ENCODE peak calls at places on chromosomes 1 and 21, in four cellular contexts. T is ascending aorta, Y is testis, D is fibroblast of lung. Q is an unnamed sample.

GRCh38 chr21:44908496-44908895 is 12.2 kb downstream of the ITGB2 start:
- DNase-seq in T (no peak), Y (no peak), D (no peak), Q (no peak)

GRCh38 chr1:222643937-222644648 is 26.2 kb downstream of the MIA3 start:
- DNase-seq in T (peak), Y (peak), D (peak), Q (peak)

GRCh38 chr1:87061742-87062156 is 147.3 kb downstream of the HS2ST1 start:
- DNase-seq in T (no peak), Y (no peak), D (peak), Q (peak)

GRCh38 chr1:156126701-156127534 is 12.4 kb downstream of the LMNA start:
- DNase-seq in T (no peak), Y (peak), D (peak), Q (peak)

GRCh38 chr1:163655565-163655964 is 333.8 kb downstream of the NUF2 start:
- DNase-seq in T (no peak), Y (no peak), D (no peak), Q (no peak)

GRCh38 chr1:17200756-17201155 is 4.2 kb upstream of the PADI1 start:
- DNase-seq in T (no peak), Y (no peak), D (no peak), Q (peak)

GRCh38 chr1:6425671-6426070 is 1.1 kb downstream of the ESPN start:
- DNase-seq in T (no peak), Y (no peak), D (no peak), Q (no peak)

GRCh38 chr1:64036549-64036948 is 166.9 kb upstream of the UBE2U start:
- DNase-seq in T (no peak), Y (no peak), D (no peak), Q (no peak)

GRCh38 chr1:71919812-71920509 is 362.4 kb downstream of the NEGR1 start:
- DNase-seq in T (no peak), Y (no peak), D (no peak), Q (no peak)

GRCh38 chr1:73194965-73195364 is 912.6 kb upstream of the NEGR1 start:
- DNase-seq in T (no peak), Y (no peak), D (no peak), Q (no peak)

GRCh38 chr1:234262754-234263105 is 110.5 kb upstream of the COA6 start:
- DNase-seq in T (no peak), Y (no peak), D (peak), Q (peak)

GRCh38 chr1:77533660-77534295 is 148.7 kb downstream of the ZZZ3 start:
- DNase-seq in T (no peak), Y (peak), D (peak), Q (peak)

GRCh38 chr1:178057131-178057765 is 36.7 kb upstream of the RASAL2 start:
- DNase-seq in T (no peak), Y (no peak), D (no peak), Q (no peak)

GRCh38 chr1:5734996-5735395 is 257.2 kb downstream of the NPHP4 start:
- DNase-seq in T (no peak), Y (no peak), D (no peak), Q (no peak)

GRCh38 chr1:180674603-180675530 is 43.0 kb downstream of the XPR1 start:
- DNase-seq in T (no peak), Y (no peak), D (peak), Q (peak)

GRCh38 chr1:94067196-94067595 is 53.8 kb downstream of the ABCA4 start:
- DNase-seq in T (no peak), Y (no peak), D (peak), Q (no peak)

GRCh38 chr1:23964790-23965740 is 5.4 kb downstream of the PNRC2 start:
- DNase-seq in T (no peak), Y (no peak), D (no peak), Q (peak)

GRCh38 chr21:24895885-24896734 is 711.2 kb downstream of the MRPL39 start:
- DNase-seq in T (no peak), Y (peak), D (peak), Q (no peak)

GRCh38 chr1:214199585-214199984 is 81.4 kb upstream of the SMYD2 start:
- DNase-seq in T (no peak), Y (no peak), D (no peak), Q (no peak)

GRCh38 chr1:221717491-221717865 is 24.4 kb downstream of the DUSP10 start:
- DNase-seq in T (no peak), Y (no peak), D (no peak), Q (no peak)

GRCh38 chr1:244067893-244068292 is 16.8 kb downstream of the ZBTB18 start:
- DNase-seq in T (no peak), Y (no peak), D (peak), Q (no peak)

GRCh38 chr21:41374867-41375533 is 13.2 kb downstream of the MX2 start:
- DNase-seq in T (no peak), Y (no peak), D (no peak), Q (peak)

GRCh38 chr1:197467881-197468280 is 199.8 kb downstream of the CRB1 start:
- DNase-seq in T (no peak), Y (no peak), D (peak), Q (no peak)

GRCh38 chr1:185260611-185261010 is 56.4 kb downstream of the IVNS1ABP start:
- DNase-seq in T (no peak), Y (no peak), D (no peak), Q (no peak)

GRCh38 chr1:44786138-44786840 is 1.7 kb downstream of the BEST4 start:
- DNase-seq in T (no peak), Y (peak), D (peak), Q (peak)

GRCh38 chr1:44785501-44786137 is 2.4 kb downstream of the BEST4 start:
- DNase-seq in T (no peak), Y (no peak), D (no peak), Q (no peak)

GRCh38 chr1:44785027-44785376 is 3.0 kb downstream of the BEST4 start:
- DNase-seq in T (no peak), Y (no peak), D (no peak), Q (no peak)

GRCh38 chr1:44783697-44784093 is 4.3 kb downstream of the BEST4 start:
- DNase-seq in T (no peak), Y (no peak), D (no peak), Q (no peak)

GRCh38 chr1:44784094-44785026 is 3.6 kb downstream of the BEST4 start:
- DNase-seq in T (no peak), Y (no peak), D (no peak), Q (peak)
- H3K4me3 ChIP-seq in T (peak), Y (peak), D (no peak), Q (no peak)

DNA sequence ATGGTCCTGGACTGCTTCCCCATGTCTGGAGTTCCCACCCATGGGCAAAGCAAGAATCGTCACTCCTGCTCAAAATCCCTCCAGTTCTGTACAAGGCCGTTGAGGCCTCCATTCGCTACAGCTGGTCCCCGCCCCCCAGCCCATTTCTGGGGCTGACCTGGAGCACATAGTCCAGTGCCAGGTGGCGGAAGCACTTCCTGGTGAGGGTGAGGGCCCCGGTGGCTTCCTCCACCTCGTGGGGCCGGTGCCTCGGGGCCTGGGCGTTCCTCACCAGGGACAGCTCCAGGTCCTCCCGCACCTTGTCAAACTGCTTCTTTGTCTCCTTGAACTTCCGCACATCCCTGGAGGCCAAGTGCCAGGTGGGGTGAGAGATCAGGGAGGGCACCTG is 7.4 kb downstream of the ACAP3 start:
- DNase-seq in T (no peak), Y (no peak), D (no peak), Q (no peak)
- TF ChIP-seq CTCF in T (no peak), Y (no peak), D (no peak), Q (no peak)

GRCh38 chr21:46284077-46284644 is 1.2 kb downstream of the MCM3AP start:
- DNase-seq in T (no peak), Y (no peak), D (no peak), Q (no peak)
- H3K4me3 ChIP-seq in T (peak), Y (no peak), D (no peak), Q (peak)

GRCh38 chr1:161738627-161739287 is 10.8 kb upstream of the DUSP12 start:
- DNase-seq in T (peak), Y (peak), D (peak), Q (peak)
- TF ChIP-seq CTCF in T (peak), Y (peak), D (peak), Q (peak)

GRCh38 chr1:227747948-227748495 is 12.8 kb downstream of the SNAP47 start:
- DNase-seq in T (no peak), Y (no peak), D (no peak), Q (no peak)

GRCh38 chr1:227744668-227745067 is 9.4 kb downstream of the SNAP47 start:
- DNase-seq in T (no peak), Y (no peak), D (no peak), Q (no peak)

GRCh38 chr1:227746676-227747075 is 11.4 kb downstream of the SNAP47 start:
- DNase-seq in T (no peak), Y (no peak), D (no peak), Q (no peak)

GRCh38 chr1:227747382-227747781 is 12.1 kb downstream of the SNAP47 start:
- DNase-seq in T (no peak), Y (no peak), D (no peak), Q (no peak)

GRCh38 chr1:227745568-227745967 is 10.3 kb downstream of the SNAP47 start:
- DNase-seq in T (no peak), Y (no peak), D (no peak), Q (no peak)
- H3K4me3 ChIP-seq in T (no peak), Y (no peak), D (no peak), Q (no peak)

GRCh38 chr1:230124187-230125128 is 57.4 kb downstream of the GALNT2 start:
- DNase-seq in T (no peak), Y (no peak), D (peak), Q (no peak)
- TF ChIP-seq CTCF in T (no peak), Y (no peak), D (no peak), Q (no peak)